ENCODE peak calls at places on chromosomes 16 and 17, in five cellular contexts. H is uterus, I is globus pallidus, N is NCI-H1105, E is kidney glomerular epithelial cell. Q is an unnamed sample.

GRCh38 chr16:84497836-84498610 is 6.4 kb downstream of the MEAK7 start:
- DNase-seq in H (no peak), I (no peak), N (no peak), E (no peak), Q (no peak)

GRCh38 chr17:63984651-63985386 is 12.1 kb upstream of the SCN4A start:
- DNase-seq in H (no peak), I (no peak), N (no peak), E (peak), Q (peak)

GRCh38 chr17:16398270-16399267 is 16.8 kb upstream of the TRPV2 start:
- DNase-seq in H (no peak), I (no peak), N (no peak), E (peak), Q (peak)

GRCh38 chr17:40317345-40317873 is 8.4 kb downstream of the RARA start:
- DNase-seq in H (peak), I (no peak), N (no peak), E (peak), Q (no peak)

GRCh38 chr16:75208242-75208825 is 1.4 kb upstream of the CTRB2 start:
- DNase-seq in H (no peak), I (no peak), N (no peak), E (no peak), Q (no peak)

GRCh38 chr17:67293251-67294203 is 48.5 kb upstream of the HELZ start:
- DNase-seq in H (peak), I (no peak), N (no peak), E (peak), Q (peak)

GRCh38 chr17:69043098-69043497 is 17.6 kb downstream of the ABCA9 start:
- DNase-seq in H (no peak), I (no peak), N (no peak), E (no peak), Q (no peak)

GRCh38 chr16:88781140-88782077 is 3.6 kb downstream of the PIEZO1 start:
- DNase-seq in H (no peak), I (no peak), N (no peak), E (no peak), Q (no peak)

GRCh38 chr17:49646391-49647255 is 31.3 kb downstream of the SPOP start:
- DNase-seq in H (peak), I (no peak), N (no peak), E (peak), Q (peak)

GRCh38 chr16:12199524-12199923 is 223.0 kb downstream of the SNX29 start:
- DNase-seq in H (no peak), I (no peak), N (no peak), E (no peak), Q (no peak)

Q was measured in M059J.